ENCODE peak calls at places on chromosomes 1 and 21, in eight cellular contexts. J is head of caudate nucleus, I is sciatic nerve, W is neural crest cell, N is HT1080, X is Karpas-422, G is BJ, P is GM19239. L is an unnamed sample.
A peak's percentile ranks its signal among the peaks of the same experiment; 100 is the strongest.

GRCh38 chr1:6690186-6690585 is 11.4 kb downstream of the DNAJC11 start:
- DNase-seq in J (no peak), I (no peak), W (no peak), N (no peak), X (no peak), G (no peak), P (no peak), L (no peak)

GRCh38 chr21:41769521-41769920 is 2.7 kb upstream of the RIPK4 start:
- DNase-seq in J (no peak), I (no peak), W (no peak), N (no peak), X (no peak), G (no peak), P (no peak), L (no peak)

GRCh38 chr1:58791106-58791505 is 7.3 kb upstream of the JUN start:
- DNase-seq in J (no peak), I (no peak), W (no peak), N (no peak), X (no peak), G (no peak), P (no peak), L (no peak)

GRCh38 chr21:45364464-45365185 is 40.3 kb upstream of the COL18A1 start:
- DNase-seq in J (no peak), I (peak; percentile 81), W (no peak), N (no peak), X (no peak), G (no peak), P (no peak), L (peak; percentile 89)

GRCh38 chr1:87398644-87399043 is 70.0 kb downstream of the LMO4 start:
- DNase-seq in J (no peak), I (no peak), W (no peak), N (peak; percentile 69), X (no peak), G (no peak), P (no peak), L (no peak)

GRCh38 chr1:5481889-5482288 is 510.3 kb downstream of the NPHP4 start:
- DNase-seq in J (no peak), I (no peak), W (peak; percentile 25), N (peak; percentile 17), X (peak; percentile 55), G (no peak), P (no peak), L (no peak)

GRCh38 chr1:224929335-224930237 is at the start of gene DNAH14:
- DNase-seq in J (peak; percentile 15), I (peak; percentile 68), W (peak; percentile 63), N (peak; percentile 85), X (no peak), G (peak; percentile 17), P (no peak), L (peak; percentile 68)

GRCh38 chr1:212152308-212152693 is 116.8 kb downstream of the DTL start:
- DNase-seq in J (no peak), I (no peak), W (no peak), N (no peak), X (no peak), G (no peak), P (no peak), L (no peak)

GRCh38 chr21:28537371-28538079 is 455.2 kb downstream of the LTN1 start:
- DNase-seq in J (no peak), I (no peak), W (no peak), N (peak; percentile 52), X (no peak), G (peak; percentile 99), P (no peak), L (no peak)

GRCh38 chr1:206470692-206471414 is 577 bp downstream of the IKBKE start:
- DNase-seq in J (no peak), I (no peak), W (no peak), N (peak; percentile 88), X (peak; percentile 84), G (no peak), P (no peak), L (no peak)

GRCh38 chr21:14617040-14617393 is 70.9 kb upstream of the SAMSN1 start:
- DNase-seq in J (no peak), I (no peak), W (no peak), N (no peak), X (no peak), G (no peak), P (no peak), L (no peak)

GRCh38 chr21:45957551-45957950 is 24.0 kb upstream of the COL6A1 start:
- DNase-seq in J (no peak), I (no peak), W (no peak), N (no peak), X (no peak), G (no peak), P (no peak), L (peak; percentile 56)

GRCh38 chr1:192812420-192813209 is 3.8 kb downstream of the RGS2 start:
- DNase-seq in J (no peak), I (no peak), W (no peak), N (no peak), X (no peak), G (no peak), P (no peak), L (no peak)

GRCh38 chr1:108502624-108503023 is 52.5 kb downstream of the NBPF6 start:
- DNase-seq in J (no peak), I (no peak), W (no peak), N (peak; percentile 59), X (no peak), G (no peak), P (no peak), L (no peak)

GRCh38 chr1:1430114-1430982 is 5.1 kb upstream of the VWA1 start:
- DNase-seq in J (peak; percentile 82), I (peak; percentile 86), W (no peak), N (no peak), X (no peak), G (no peak), P (no peak), L (peak; percentile 92)

GRCh38 chr1:163928649-163929048 is 606.9 kb downstream of the NUF2 start:
- DNase-seq in J (no peak), I (no peak), W (no peak), N (no peak), X (no peak), G (no peak), P (no peak), L (no peak)

GRCh38 chr1:44499306-44499705 is 94.3 kb downstream of the RNF220 start:
- DNase-seq in J (no peak), I (no peak), W (no peak), N (no peak), X (no peak), G (no peak), P (no peak), L (no peak)

GRCh38 chr1:210252621-210253041 is 20.0 kb downstream of the SERTAD4 start:
- DNase-seq in J (no peak), I (no peak), W (peak; percentile 17), N (no peak), X (no peak), G (no peak), P (no peak), L (peak; percentile 77)

GRCh38 chr1:12132078-12132477 is 34.7 kb upstream of the TNFRSF1B start:
- DNase-seq in J (no peak), I (no peak), W (no peak), N (peak; percentile 58), X (no peak), G (peak; percentile 59), P (no peak), L (no peak)

GRCh38 chr1:153534933-153535663 is 693 bp downstream of the S100A6 start:
- DNase-seq in J (peak; percentile 37), I (peak; percentile 86), W (no peak), N (peak; percentile 62), X (peak; percentile 51), G (no peak), P (no peak), L (peak; percentile 90)

GRCh38 chr1:56577859-56578663 is 1.3 kb downstream of the PLPP3 start:
- DNase-seq in J (peak; percentile 58), I (peak; percentile 73), W (peak; percentile 49), N (peak; percentile 34), X (peak; percentile 80), G (no peak), P (peak; percentile 9), L (peak; percentile 78)

GRCh38 chr1:12614402-12615165 is 3.4 kb downstream of the DHRS3 start:
- DNase-seq in J (no peak), I (no peak), W (no peak), N (no peak), X (no peak), G (no peak), P (no peak), L (no peak)

GRCh38 chr1:92446990-92447681 is 39.6 kb downstream of the GFI1 start:
- DNase-seq in J (no peak), I (no peak), W (no peak), N (peak; percentile 7), X (no peak), G (no peak), P (no peak), L (no peak)